ENCODE peak calls at places on chromosomes 5 and 9, in six cellular contexts. One of them, this sample, is unnamed.

GRCh38 chr5:157613385-157614245 is 38.0 kb upstream of the ADAM19 start:
- DNase-seq in coronary artery: no peak
- DNase-seq in GM13977: no peak
- DNase-seq in cardiac fibroblast: no peak
- DNase-seq in H9: no peak
- DNase-seq in endothelial cell: no peak
- DNase-seq in this sample: peak

GRCh38 chr5:171543486-171543885 is 124.0 kb downstream of the FGF18 start:
- DNase-seq in GM13977: no peak
- DNase-seq in H9: no peak
- DNase-seq in cardiac fibroblast: no peak
- DNase-seq in endothelial cell: no peak
- DNase-seq in coronary artery: no peak
- DNase-seq in this sample: no peak

GRCh38 chr5:10303699-10304170 is 4.0 kb downstream of the CMBL start:
- DNase-seq in GM13977: no peak
- DNase-seq in cardiac fibroblast: no peak
- DNase-seq in coronary artery: no peak
- DNase-seq in endothelial cell: no peak
- DNase-seq in H9: no peak
- DNase-seq in this sample: no peak

GRCh38 chr9:37030591-37030939 is 3.5 kb downstream of the PAX5 start:
- DNase-seq in endothelial cell: no peak
- DNase-seq in cardiac fibroblast: no peak
- DNase-seq in GM13977: peak
- DNase-seq in coronary artery: no peak
- DNase-seq in H9: peak
- DNase-seq in this sample: no peak

GRCh38 chr5:71891856-71892255 is 172.8 kb downstream of the CARTPT start:
- DNase-seq in endothelial cell: peak
- DNase-seq in GM13977: no peak
- DNase-seq in cardiac fibroblast: peak
- DNase-seq in coronary artery: no peak
- DNase-seq in H9: peak
- DNase-seq in this sample: no peak

GRCh38 chr9:5557606-5558587 is 47.6 kb downstream of the PDCD1LG2 start:
- DNase-seq in coronary artery: no peak
- DNase-seq in cardiac fibroblast: peak
- DNase-seq in GM13977: peak
- DNase-seq in H9: no peak
- DNase-seq in endothelial cell: no peak
- DNase-seq in this sample: no peak

GRCh38 chr9:35510366-35510744 is 20.4 kb downstream of the RUSC2 start:
- DNase-seq in GM13977: no peak
- DNase-seq in endothelial cell: no peak
- DNase-seq in H9: no peak
- DNase-seq in cardiac fibroblast: no peak
- DNase-seq in coronary artery: no peak
- DNase-seq in this sample: no peak

GRCh38 chr9:121494192-121494591 is 5.5 kb downstream of the GGTA1 start:
- DNase-seq in endothelial cell: no peak
- DNase-seq in H9: no peak
- DNase-seq in GM13977: peak
- DNase-seq in coronary artery: no peak
- DNase-seq in cardiac fibroblast: no peak
- DNase-seq in this sample: no peak

GRCh38 chr9:133874061-133874638 is 118.0 kb downstream of the VAV2 start:
- DNase-seq in H9: no peak
- DNase-seq in coronary artery: no peak
- DNase-seq in cardiac fibroblast: peak
- DNase-seq in endothelial cell: no peak
- DNase-seq in GM13977: no peak
- DNase-seq in this sample: peak

GRCh38 chr9:137029058-137029922 is 1.3 kb upstream of the ABCA2 start:
- DNase-seq in GM13977: peak
- DNase-seq in endothelial cell: peak
- DNase-seq in coronary artery: no peak
- DNase-seq in cardiac fibroblast: peak
- DNase-seq in H9: peak
- DNase-seq in this sample: peak

GRCh38 chr9:129626944-129627297 is 958 bp downstream of the NTMT1 start:
- DNase-seq in H9: no peak
- DNase-seq in cardiac fibroblast: peak
- DNase-seq in coronary artery: no peak
- DNase-seq in GM13977: no peak
- DNase-seq in endothelial cell: no peak
- DNase-seq in this sample: no peak

GRCh38 chr9:124284940-124285441 is 27.2 kb downstream of the NEK6 start:
- DNase-seq in coronary artery: peak
- DNase-seq in endothelial cell: no peak
- DNase-seq in H9: no peak
- DNase-seq in GM13977: no peak
- DNase-seq in cardiac fibroblast: no peak
- DNase-seq in this sample: no peak

GRCh38 chr9:85723220-85723619 is 18.5 kb downstream of the AGTPBP1 start:
- DNase-seq in GM13977: no peak
- DNase-seq in cardiac fibroblast: no peak
- DNase-seq in coronary artery: no peak
- DNase-seq in endothelial cell: peak
- DNase-seq in H9: peak
- DNase-seq in this sample: no peak

GRCh38 chr5:37557734-37558293 is 178.7 kb downstream of the WDR70 start:
- DNase-seq in coronary artery: no peak
- DNase-seq in cardiac fibroblast: no peak
- DNase-seq in endothelial cell: no peak
- DNase-seq in H9: no peak
- DNase-seq in GM13977: no peak
- DNase-seq in this sample: no peak

GRCh38 chr5:155631116-155631515 is 617.6 kb downstream of the KIF4B start:
- DNase-seq in endothelial cell: no peak
- DNase-seq in cardiac fibroblast: peak
- DNase-seq in coronary artery: no peak
- DNase-seq in GM13977: no peak
- DNase-seq in H9: no peak
- DNase-seq in this sample: no peak

GRCh38 chr5:138159666-138160065 is 18.8 kb downstream of the BRD8 start:
- DNase-seq in GM13977: no peak
- DNase-seq in H9: no peak
- DNase-seq in coronary artery: no peak
- DNase-seq in cardiac fibroblast: no peak
- DNase-seq in endothelial cell: no peak
- DNase-seq in this sample: no peak

GRCh38 chr9:35771079-35771441 is 17.0 kb upstream of the MSMP start:
- DNase-seq in H9: no peak
- DNase-seq in GM13977: no peak
- DNase-seq in endothelial cell: no peak
- DNase-seq in coronary artery: no peak
- DNase-seq in cardiac fibroblast: no peak
- DNase-seq in this sample: no peak

GRCh38 chr5:127555826-127556225 is 38.4 kb downstream of the PRRC1 start:
- DNase-seq in GM13977: no peak
- DNase-seq in endothelial cell: no peak
- DNase-seq in cardiac fibroblast: no peak
- DNase-seq in coronary artery: no peak
- DNase-seq in H9: no peak
- DNase-seq in this sample: no peak

GRCh38 chr5:74382864-74383618 is 257.5 kb downstream of the ENC1 start:
- DNase-seq in endothelial cell: no peak
- DNase-seq in H9: no peak
- DNase-seq in coronary artery: no peak
- DNase-seq in GM13977: no peak
- DNase-seq in cardiac fibroblast: peak
- DNase-seq in this sample: peak

GRCh38 chr5:14184725-14185124 is 41.6 kb downstream of the TRIO start:
- DNase-seq in coronary artery: no peak
- DNase-seq in endothelial cell: no peak
- DNase-seq in H9: no peak
- DNase-seq in GM13977: no peak
- DNase-seq in cardiac fibroblast: peak
- DNase-seq in this sample: no peak

GRCh38 chr5:157215143-157215825 is 34.6 kb downstream of the ITK start:
- DNase-seq in cardiac fibroblast: no peak
- DNase-seq in coronary artery: no peak
- DNase-seq in H9: no peak
- DNase-seq in GM13977: peak
- DNase-seq in endothelial cell: no peak
- DNase-seq in this sample: no peak

GRCh38 chr9:12843735-12844134 is 68.9 kb downstream of the LURAP1L start:
- DNase-seq in coronary artery: no peak
- DNase-seq in cardiac fibroblast: no peak
- DNase-seq in H9: no peak
- DNase-seq in endothelial cell: no peak
- DNase-seq in GM13977: no peak
- DNase-seq in this sample: no peak

GRCh38 chr9:12847591-12847990 is 72.8 kb downstream of the LURAP1L start:
- DNase-seq in endothelial cell: no peak
- DNase-seq in cardiac fibroblast: no peak
- DNase-seq in GM13977: no peak
- DNase-seq in coronary artery: no peak
- DNase-seq in H9: no peak
- DNase-seq in this sample: no peak

GRCh38 chr9:12849486-12850010 is 74.7 kb downstream of the LURAP1L start:
- DNase-seq in cardiac fibroblast: no peak
- DNase-seq in coronary artery: no peak
- DNase-seq in H9: no peak
- DNase-seq in endothelial cell: no peak
- DNase-seq in GM13977: no peak
- DNase-seq in this sample: no peak

GRCh38 chr9:12851331-12851730 is 76.5 kb downstream of the LURAP1L start:
- DNase-seq in coronary artery: no peak
- DNase-seq in H9: no peak
- DNase-seq in GM13977: no peak
- DNase-seq in endothelial cell: no peak
- DNase-seq in cardiac fibroblast: no peak
- DNase-seq in this sample: no peak

GRCh38 chr9:12846035-12846434 is 71.2 kb downstream of the LURAP1L start:
- DNase-seq in endothelial cell: no peak
- DNase-seq in cardiac fibroblast: no peak
- DNase-seq in coronary artery: no peak
- DNase-seq in GM13977: no peak
- DNase-seq in H9: no peak
- DNase-seq in this sample: no peak
- TF ChIP-seq CTCF in endothelial cell: no peak
- TF ChIP-seq CTCF in cardiac fibroblast: no peak
- TF ChIP-seq CTCF in coronary artery: no peak
- TF ChIP-seq CTCF in GM13977: no peak
- TF ChIP-seq CTCF in H9: no peak
- TF ChIP-seq CTCF in this sample: no peak

DNA sequence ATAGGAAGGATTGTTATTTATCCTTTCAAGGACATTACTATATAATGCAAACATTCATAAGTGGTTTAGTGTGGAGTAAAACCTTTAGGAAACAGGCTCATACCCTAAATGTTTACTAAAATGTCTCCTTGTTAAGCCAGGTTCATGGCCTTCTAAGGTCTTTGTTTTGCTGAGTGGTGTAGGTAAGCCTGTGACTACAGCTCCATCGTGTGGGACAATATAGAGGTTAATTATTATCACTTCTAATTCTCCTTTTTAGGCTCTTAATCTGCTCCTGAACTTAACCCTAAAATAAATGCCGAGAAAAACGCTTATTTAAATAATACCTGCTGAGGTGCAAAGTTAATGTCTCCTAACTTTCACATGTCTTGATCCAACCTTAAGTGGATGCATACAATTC is 43.8 kb downstream of the SPINK5 start:
- DNase-seq in coronary artery: no peak
- DNase-seq in endothelial cell: no peak
- DNase-seq in H9: no peak
- DNase-seq in GM13977: no peak
- DNase-seq in cardiac fibroblast: no peak
- DNase-seq in this sample: no peak
- TF ChIP-seq CTCF in coronary artery: no peak
- TF ChIP-seq CTCF in endothelial cell: no peak
- TF ChIP-seq CTCF in H9: no peak
- TF ChIP-seq CTCF in GM13977: no peak
- TF ChIP-seq CTCF in cardiac fibroblast: no peak
- TF ChIP-seq CTCF in this sample: no peak

GRCh38 chr9:19924090-19924489 is 135.3 kb upstream of the SLC24A2 start:
- DNase-seq in endothelial cell: no peak
- DNase-seq in GM13977: no peak
- DNase-seq in coronary artery: no peak
- DNase-seq in H9: no peak
- DNase-seq in cardiac fibroblast: peak
- DNase-seq in this sample: no peak

GRCh38 chr9:19925674-19926503 is 137.1 kb upstream of the SLC24A2 start:
- DNase-seq in coronary artery: no peak
- DNase-seq in cardiac fibroblast: peak
- DNase-seq in GM13977: peak
- DNase-seq in H9: peak
- DNase-seq in endothelial cell: peak
- DNase-seq in this sample: peak

GRCh38 chr9:19920401-19920800 is 131.6 kb upstream of the SLC24A2 start:
- DNase-seq in GM13977: no peak
- DNase-seq in H9: no peak
- DNase-seq in coronary artery: no peak
- DNase-seq in cardiac fibroblast: no peak
- DNase-seq in endothelial cell: no peak
- DNase-seq in this sample: no peak

GRCh38 chr9:19918630-19919029 is 129.8 kb upstream of the SLC24A2 start:
- DNase-seq in coronary artery: no peak
- DNase-seq in GM13977: no peak
- DNase-seq in cardiac fibroblast: no peak
- DNase-seq in H9: no peak
- DNase-seq in endothelial cell: no peak
- DNase-seq in this sample: no peak

GRCh38 chr9:19922476-19923118 is 133.8 kb upstream of the SLC24A2 start:
- DNase-seq in GM13977: no peak
- DNase-seq in H9: peak
- DNase-seq in coronary artery: no peak
- DNase-seq in cardiac fibroblast: peak
- DNase-seq in endothelial cell: peak
- DNase-seq in this sample: peak
- TF ChIP-seq CTCF in GM13977: peak
- TF ChIP-seq CTCF in H9: peak
- TF ChIP-seq CTCF in coronary artery: no peak
- TF ChIP-seq CTCF in cardiac fibroblast: peak
- TF ChIP-seq CTCF in endothelial cell: no peak
- TF ChIP-seq CTCF in this sample: peak

DNA sequence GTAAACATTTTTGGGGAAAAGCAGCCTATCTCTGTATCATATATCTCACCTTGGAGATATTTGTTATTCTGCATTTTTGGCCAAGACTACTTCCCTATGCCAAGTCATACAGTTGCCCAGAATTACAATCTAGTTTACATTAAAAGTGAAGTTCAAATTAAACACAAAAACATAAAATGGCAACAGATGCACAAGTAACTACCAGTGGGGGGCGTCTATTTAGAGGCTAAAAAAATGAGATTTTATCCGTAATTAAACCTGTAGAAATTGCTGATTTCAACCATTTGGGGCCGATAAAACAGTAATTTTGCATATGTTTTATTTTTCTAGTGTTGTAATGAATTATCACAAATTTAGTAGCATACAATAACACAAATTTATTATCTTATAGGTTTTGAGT is 787.1 kb upstream of the CHD1 start:
- DNase-seq in endothelial cell: no peak
- DNase-seq in coronary artery: no peak
- DNase-seq in GM13977: no peak
- DNase-seq in cardiac fibroblast: no peak
- DNase-seq in H9: no peak
- DNase-seq in this sample: no peak
- TF ChIP-seq CTCF in endothelial cell: peak
- TF ChIP-seq CTCF in coronary artery: no peak
- TF ChIP-seq CTCF in GM13977: peak
- TF ChIP-seq CTCF in cardiac fibroblast: no peak
- TF ChIP-seq CTCF in H9: no peak
- TF ChIP-seq CTCF in this sample: no peak

This sample was measured in WERI-Rb-1.